ENCODE peak calls at places on chromosomes 5 and 9, in seven cellular contexts. D, X, V, J, N, P and M are unnamed samples.
A peak's percentile ranks its signal among the peaks of the same experiment; 100 is the strongest.

GRCh38 chr5:139383275-139383992 is at the start of gene SLC23A1:
- DNase-seq in V (no peak), J (no peak), P (no peak), X (no peak), N (peak; percentile 23), D (no peak), M (no peak)

GRCh38 chr9:123642291-123643278 is 286.6 kb downstream of the CRB2 start:
- DNase-seq in P (no peak), J (peak; percentile 82), X (no peak), D (peak; percentile 98), V (no peak), N (no peak), M (peak; percentile 95)

GRCh38 chr9:9004844-9005243 is 1205.3 kb upstream of the DMAC1 start:
- DNase-seq in P (no peak), N (no peak), X (no peak), D (peak; percentile 12), V (no peak), J (no peak), M (no peak)

GRCh38 chr5:81904166-81904565 is 67.7 kb upstream of the ATG10 start:
- DNase-seq in V (no peak), P (no peak), J (no peak), D (no peak), X (no peak), N (no peak), M (no peak)

GRCh38 chr5:173697931-173698579 is 81.6 kb upstream of the BOD1 start:
- DNase-seq in D (no peak), P (no peak), X (no peak), V (no peak), J (no peak), N (no peak), M (no peak)

GRCh38 chr5:147803941-147804717 is 21.6 kb upstream of the JAKMIP2 start:
- DNase-seq in D (no peak), P (no peak), J (no peak), V (no peak), X (no peak), N (no peak), M (no peak)

GRCh38 chr9:133429216-133429613 is 7.0 kb downstream of the ADAMTS13 start:
- DNase-seq in X (no peak), J (no peak), N (no peak), D (no peak), P (no peak), V (no peak), M (no peak)

GRCh38 chr5:117943521-117943920 is 1044.8 kb downstream of the DTWD2 start:
- DNase-seq in V (no peak), J (no peak), X (no peak), P (no peak), N (no peak), D (no peak), M (no peak)

GRCh38 chr9:106799146-106799545 is 63.8 kb upstream of the ZNF462 start:
- DNase-seq in J (no peak), X (peak; percentile 18), D (no peak), N (peak; percentile 84), P (no peak), V (peak; percentile 71), M (no peak)